ENCODE peak calls at places on chromosome 3, in seven cellular contexts. One of them, this sample, is unnamed.

GRCh38 chr3:128442070-128442469 is 24.6 kb downstream of the DNAJB8 start:
- DNase-seq in glutamatergic neuron: no peak
- DNase-seq in adipocyte: no peak
- DNase-seq in NCI-H510A treated with DMSO at 0.1 percent for 48 hours: no peak
- DNase-seq in activated T-cell treated with anti-CD3 and anti-CD28 coated beads, Interleukin-2, amount 50 U/mL, for 24 hours: no peak
- DNase-seq in nephron progenitor cell: no peak
- DNase-seq in astrocyte: no peak
- DNase-seq in this sample: no peak

GRCh38 chr3:181955566-181955965 is 243.8 kb downstream of the SOX2 start:
- DNase-seq in glutamatergic neuron: no peak
- DNase-seq in adipocyte: no peak
- DNase-seq in NCI-H510A treated with DMSO at 0.1 percent for 48 hours: no peak
- DNase-seq in activated T-cell treated with anti-CD3 and anti-CD28 coated beads, Interleukin-2, amount 50 U/mL, for 24 hours: no peak
- DNase-seq in nephron progenitor cell: no peak
- DNase-seq in astrocyte: no peak
- DNase-seq in this sample: no peak

GRCh38 chr3:128226794-128227399 is 73.6 kb downstream of the EEFSEC start:
- DNase-seq in glutamatergic neuron: peak; percentile 84
- DNase-seq in adipocyte: peak; percentile 59
- DNase-seq in NCI-H510A treated with DMSO at 0.1 percent for 48 hours: peak; percentile 2
- DNase-seq in activated T-cell treated with anti-CD3 and anti-CD28 coated beads, Interleukin-2, amount 50 U/mL, for 24 hours: peak; percentile 39
- DNase-seq in nephron progenitor cell: peak; percentile 69
- DNase-seq in astrocyte: no peak
- DNase-seq in this sample: no peak

GRCh38 chr3:126676919-126677705 is 22.2 kb upstream of the TXNRD3 start:
- DNase-seq in glutamatergic neuron: no peak
- DNase-seq in adipocyte: no peak
- DNase-seq in NCI-H510A treated with DMSO at 0.1 percent for 48 hours: no peak
- DNase-seq in activated T-cell treated with anti-CD3 and anti-CD28 coated beads, Interleukin-2, amount 50 U/mL, for 24 hours: no peak
- DNase-seq in nephron progenitor cell: no peak
- DNase-seq in astrocyte: no peak
- DNase-seq in this sample: peak; percentile 41

GRCh38 chr3:59065240-59065639 is 15.4 kb upstream of the CFAP20DC start:
- DNase-seq in glutamatergic neuron: no peak
- DNase-seq in adipocyte: no peak
- DNase-seq in NCI-H510A treated with DMSO at 0.1 percent for 48 hours: no peak
- DNase-seq in activated T-cell treated with anti-CD3 and anti-CD28 coated beads, Interleukin-2, amount 50 U/mL, for 24 hours: no peak
- DNase-seq in nephron progenitor cell: no peak
- DNase-seq in astrocyte: no peak
- DNase-seq in this sample: no peak

GRCh38 chr3:152051501-152052404 is 178.3 kb downstream of the SUCNR1 start:
- DNase-seq in glutamatergic neuron: no peak
- DNase-seq in adipocyte: peak; percentile 71
- DNase-seq in NCI-H510A treated with DMSO at 0.1 percent for 48 hours: no peak
- DNase-seq in activated T-cell treated with anti-CD3 and anti-CD28 coated beads, Interleukin-2, amount 50 U/mL, for 24 hours: no peak
- DNase-seq in nephron progenitor cell: no peak
- DNase-seq in astrocyte: peak; percentile 38
- DNase-seq in this sample: peak; percentile 95

GRCh38 chr3:101284757-101285156 is 35.6 kb downstream of the IMPG2 start:
- DNase-seq in glutamatergic neuron: no peak
- DNase-seq in adipocyte: no peak
- DNase-seq in NCI-H510A treated with DMSO at 0.1 percent for 48 hours: no peak
- DNase-seq in activated T-cell treated with anti-CD3 and anti-CD28 coated beads, Interleukin-2, amount 50 U/mL, for 24 hours: no peak
- DNase-seq in nephron progenitor cell: no peak
- DNase-seq in astrocyte: no peak
- DNase-seq in this sample: no peak

GRCh38 chr3:111737712-111738097 is 121.4 kb upstream of the PHLDB2 start:
- DNase-seq in glutamatergic neuron: no peak
- DNase-seq in adipocyte: peak; percentile 93
- DNase-seq in NCI-H510A treated with DMSO at 0.1 percent for 48 hours: no peak
- DNase-seq in activated T-cell treated with anti-CD3 and anti-CD28 coated beads, Interleukin-2, amount 50 U/mL, for 24 hours: no peak
- DNase-seq in nephron progenitor cell: no peak
- DNase-seq in astrocyte: peak; percentile 100
- DNase-seq in this sample: peak; percentile 100

GRCh38 chr3:150495563-150496168 is 50.6 kb downstream of the SERP1 start:
- DNase-seq in glutamatergic neuron: no peak
- DNase-seq in adipocyte: peak; percentile 85
- DNase-seq in NCI-H510A treated with DMSO at 0.1 percent for 48 hours: peak; percentile 43
- DNase-seq in activated T-cell treated with anti-CD3 and anti-CD28 coated beads, Interleukin-2, amount 50 U/mL, for 24 hours: no peak
- DNase-seq in nephron progenitor cell: peak; percentile 14
- DNase-seq in astrocyte: peak; percentile 23
- DNase-seq in this sample: peak; percentile 48

GRCh38 chr3:24145981-24146822 is 201.1 kb downstream of the NR1D2 start:
- DNase-seq in glutamatergic neuron: no peak
- DNase-seq in adipocyte: peak; percentile 94
- DNase-seq in NCI-H510A treated with DMSO at 0.1 percent for 48 hours: no peak
- DNase-seq in activated T-cell treated with anti-CD3 and anti-CD28 coated beads, Interleukin-2, amount 50 U/mL, for 24 hours: no peak
- DNase-seq in nephron progenitor cell: no peak
- DNase-seq in astrocyte: peak; percentile 86
- DNase-seq in this sample: peak; percentile 96

GRCh38 chr3:172848910-172849309 is 98.4 kb downstream of the ECT2 start:
- DNase-seq in glutamatergic neuron: no peak
- DNase-seq in adipocyte: no peak
- DNase-seq in NCI-H510A treated with DMSO at 0.1 percent for 48 hours: no peak
- DNase-seq in activated T-cell treated with anti-CD3 and anti-CD28 coated beads, Interleukin-2, amount 50 U/mL, for 24 hours: no peak
- DNase-seq in nephron progenitor cell: no peak
- DNase-seq in astrocyte: peak; percentile 80
- DNase-seq in this sample: peak; percentile 31

GRCh38 chr3:134373942-134374790 is at the start of gene AMOTL2:
- DNase-seq in glutamatergic neuron: peak; percentile 84
- DNase-seq in adipocyte: peak; percentile 97
- DNase-seq in NCI-H510A treated with DMSO at 0.1 percent for 48 hours: peak; percentile 51
- DNase-seq in activated T-cell treated with anti-CD3 and anti-CD28 coated beads, Interleukin-2, amount 50 U/mL, for 24 hours: peak; percentile 55
- DNase-seq in nephron progenitor cell: peak; percentile 94
- DNase-seq in astrocyte: peak; percentile 94
- DNase-seq in this sample: peak; percentile 98

GRCh38 chr3:53718462-53718861 is 127.8 kb downstream of the CHDH start:
- DNase-seq in glutamatergic neuron: no peak
- DNase-seq in adipocyte: no peak
- DNase-seq in NCI-H510A treated with DMSO at 0.1 percent for 48 hours: peak; percentile 3
- DNase-seq in activated T-cell treated with anti-CD3 and anti-CD28 coated beads, Interleukin-2, amount 50 U/mL, for 24 hours: no peak
- DNase-seq in nephron progenitor cell: no peak
- DNase-seq in astrocyte: no peak
- DNase-seq in this sample: no peak

GRCh38 chr3:12759693-12760565 is 870 bp upstream of the TMEM40 start:
- DNase-seq in glutamatergic neuron: no peak
- DNase-seq in adipocyte: no peak
- DNase-seq in NCI-H510A treated with DMSO at 0.1 percent for 48 hours: no peak
- DNase-seq in activated T-cell treated with anti-CD3 and anti-CD28 coated beads, Interleukin-2, amount 50 U/mL, for 24 hours: no peak
- DNase-seq in nephron progenitor cell: no peak
- DNase-seq in astrocyte: no peak
- DNase-seq in this sample: no peak

GRCh38 chr3:126407412-126408044 is 12.8 kb downstream of the CFAP100 start:
- DNase-seq in glutamatergic neuron: no peak
- DNase-seq in adipocyte: no peak
- DNase-seq in NCI-H510A treated with DMSO at 0.1 percent for 48 hours: no peak
- DNase-seq in activated T-cell treated with anti-CD3 and anti-CD28 coated beads, Interleukin-2, amount 50 U/mL, for 24 hours: no peak
- DNase-seq in nephron progenitor cell: no peak
- DNase-seq in astrocyte: no peak
- DNase-seq in this sample: no peak

GRCh38 chr3:5190147-5190791 is 2.8 kb downstream of the EDEM1 start:
- DNase-seq in glutamatergic neuron: no peak
- DNase-seq in adipocyte: no peak
- DNase-seq in NCI-H510A treated with DMSO at 0.1 percent for 48 hours: no peak
- DNase-seq in activated T-cell treated with anti-CD3 and anti-CD28 coated beads, Interleukin-2, amount 50 U/mL, for 24 hours: no peak
- DNase-seq in nephron progenitor cell: no peak
- DNase-seq in astrocyte: no peak
- DNase-seq in this sample: no peak

GRCh38 chr3:169668957-169669681 is 5.6 kb upstream of the MECOM start:
- DNase-seq in glutamatergic neuron: peak; percentile 86
- DNase-seq in adipocyte: peak; percentile 94
- DNase-seq in NCI-H510A treated with DMSO at 0.1 percent for 48 hours: peak; percentile 61
- DNase-seq in activated T-cell treated with anti-CD3 and anti-CD28 coated beads, Interleukin-2, amount 50 U/mL, for 24 hours: peak; percentile 67
- DNase-seq in nephron progenitor cell: peak; percentile 85
- DNase-seq in astrocyte: peak; percentile 33
- DNase-seq in this sample: peak; percentile 59

GRCh38 chr3:13793451-13793850 is 86.4 kb downstream of the WNT7A start:
- DNase-seq in glutamatergic neuron: no peak
- DNase-seq in adipocyte: no peak
- DNase-seq in NCI-H510A treated with DMSO at 0.1 percent for 48 hours: no peak
- DNase-seq in activated T-cell treated with anti-CD3 and anti-CD28 coated beads, Interleukin-2, amount 50 U/mL, for 24 hours: no peak
- DNase-seq in nephron progenitor cell: no peak
- DNase-seq in astrocyte: no peak
- DNase-seq in this sample: no peak

GRCh38 chr3:114624047-114624445 is 330.2 kb downstream of the TIGIT start:
- DNase-seq in glutamatergic neuron: no peak
- DNase-seq in adipocyte: peak; percentile 63
- DNase-seq in NCI-H510A treated with DMSO at 0.1 percent for 48 hours: no peak
- DNase-seq in activated T-cell treated with anti-CD3 and anti-CD28 coated beads, Interleukin-2, amount 50 U/mL, for 24 hours: no peak
- DNase-seq in nephron progenitor cell: no peak
- DNase-seq in astrocyte: peak; percentile 57
- DNase-seq in this sample: peak; percentile 69

GRCh38 chr3:38136272-38136806 is 588 bp downstream of the ACAA1 start:
- DNase-seq in glutamatergic neuron: peak; percentile 54
- DNase-seq in adipocyte: peak; percentile 62
- DNase-seq in NCI-H510A treated with DMSO at 0.1 percent for 48 hours: no peak
- DNase-seq in activated T-cell treated with anti-CD3 and anti-CD28 coated beads, Interleukin-2, amount 50 U/mL, for 24 hours: peak; percentile 55
- DNase-seq in nephron progenitor cell: no peak
- DNase-seq in astrocyte: no peak
- DNase-seq in this sample: peak; percentile 32

GRCh38 chr3:121295966-121296365 is 249.8 kb downstream of the POLQ start:
- DNase-seq in glutamatergic neuron: no peak
- DNase-seq in adipocyte: peak; percentile 3
- DNase-seq in NCI-H510A treated with DMSO at 0.1 percent for 48 hours: no peak
- DNase-seq in activated T-cell treated with anti-CD3 and anti-CD28 coated beads, Interleukin-2, amount 50 U/mL, for 24 hours: no peak
- DNase-seq in nephron progenitor cell: no peak
- DNase-seq in astrocyte: peak; percentile 5
- DNase-seq in this sample: peak; percentile 71

GRCh38 chr3:29609007-29609805 is 328.3 kb downstream of the RBMS3 start:
- DNase-seq in glutamatergic neuron: no peak
- DNase-seq in adipocyte: no peak
- DNase-seq in NCI-H510A treated with DMSO at 0.1 percent for 48 hours: peak; percentile 8
- DNase-seq in activated T-cell treated with anti-CD3 and anti-CD28 coated beads, Interleukin-2, amount 50 U/mL, for 24 hours: no peak
- DNase-seq in nephron progenitor cell: no peak
- DNase-seq in astrocyte: no peak
- DNase-seq in this sample: no peak

GRCh38 chr3:115325539-115325938 is 178.5 kb upstream of the ZBTB20 start:
- DNase-seq in glutamatergic neuron: no peak
- DNase-seq in adipocyte: peak; percentile 60
- DNase-seq in NCI-H510A treated with DMSO at 0.1 percent for 48 hours: no peak
- DNase-seq in activated T-cell treated with anti-CD3 and anti-CD28 coated beads, Interleukin-2, amount 50 U/mL, for 24 hours: no peak
- DNase-seq in nephron progenitor cell: peak; percentile 71
- DNase-seq in astrocyte: peak; percentile 38
- DNase-seq in this sample: peak; percentile 45

GRCh38 chr3:9178697-9179096 is 70.7 kb downstream of the SRGAP3 start:
- DNase-seq in glutamatergic neuron: no peak
- DNase-seq in adipocyte: no peak
- DNase-seq in NCI-H510A treated with DMSO at 0.1 percent for 48 hours: no peak
- DNase-seq in activated T-cell treated with anti-CD3 and anti-CD28 coated beads, Interleukin-2, amount 50 U/mL, for 24 hours: no peak
- DNase-seq in nephron progenitor cell: no peak
- DNase-seq in astrocyte: no peak
- DNase-seq in this sample: no peak

GRCh38 chr3:48407542-48408099 is 22.3 kb downstream of the PLXNB1 start:
- DNase-seq in glutamatergic neuron: peak; percentile 5
- DNase-seq in adipocyte: no peak
- DNase-seq in NCI-H510A treated with DMSO at 0.1 percent for 48 hours: no peak
- DNase-seq in activated T-cell treated with anti-CD3 and anti-CD28 coated beads, Interleukin-2, amount 50 U/mL, for 24 hours: peak; percentile 8
- DNase-seq in nephron progenitor cell: no peak
- DNase-seq in astrocyte: no peak
- DNase-seq in this sample: no peak

GRCh38 chr3:14989943-14990753 is 42.8 kb downstream of the NR2C2 start:
- DNase-seq in glutamatergic neuron: no peak
- DNase-seq in adipocyte: peak; percentile 1
- DNase-seq in NCI-H510A treated with DMSO at 0.1 percent for 48 hours: peak; percentile 22
- DNase-seq in activated T-cell treated with anti-CD3 and anti-CD28 coated beads, Interleukin-2, amount 50 U/mL, for 24 hours: no peak
- DNase-seq in nephron progenitor cell: peak; percentile 6
- DNase-seq in astrocyte: peak; percentile 6
- DNase-seq in this sample: peak; percentile 53

GRCh38 chr3:72086051-72086711 is 301.2 kb upstream of the PROK2 start:
- DNase-seq in glutamatergic neuron: no peak
- DNase-seq in adipocyte: peak; percentile 27
- DNase-seq in NCI-H510A treated with DMSO at 0.1 percent for 48 hours: peak; percentile 49
- DNase-seq in activated T-cell treated with anti-CD3 and anti-CD28 coated beads, Interleukin-2, amount 50 U/mL, for 24 hours: no peak
- DNase-seq in nephron progenitor cell: no peak
- DNase-seq in astrocyte: no peak
- DNase-seq in this sample: peak; percentile 27

GRCh38 chr3:136068708-136069107 is 103.2 kb downstream of the PPP2R3A start:
- DNase-seq in glutamatergic neuron: no peak
- DNase-seq in adipocyte: peak; percentile 36
- DNase-seq in NCI-H510A treated with DMSO at 0.1 percent for 48 hours: no peak
- DNase-seq in activated T-cell treated with anti-CD3 and anti-CD28 coated beads, Interleukin-2, amount 50 U/mL, for 24 hours: no peak
- DNase-seq in nephron progenitor cell: no peak
- DNase-seq in astrocyte: peak; percentile 71
- DNase-seq in this sample: peak; percentile 23

GRCh38 chr3:99658274-99658673 is 19.9 kb downstream of the COL8A1 start:
- DNase-seq in glutamatergic neuron: no peak
- DNase-seq in adipocyte: no peak
- DNase-seq in NCI-H510A treated with DMSO at 0.1 percent for 48 hours: no peak
- DNase-seq in activated T-cell treated with anti-CD3 and anti-CD28 coated beads, Interleukin-2, amount 50 U/mL, for 24 hours: no peak
- DNase-seq in nephron progenitor cell: no peak
- DNase-seq in astrocyte: no peak
- DNase-seq in this sample: no peak

GRCh38 chr3:79247367-79248103 is 520.3 kb downstream of the ROBO1 start:
- DNase-seq in glutamatergic neuron: no peak
- DNase-seq in adipocyte: peak; percentile 20
- DNase-seq in NCI-H510A treated with DMSO at 0.1 percent for 48 hours: no peak
- DNase-seq in activated T-cell treated with anti-CD3 and anti-CD28 coated beads, Interleukin-2, amount 50 U/mL, for 24 hours: no peak
- DNase-seq in nephron progenitor cell: no peak
- DNase-seq in astrocyte: peak; percentile 75
- DNase-seq in this sample: peak; percentile 62

GRCh38 chr3:120855665-120856437 is 52.2 kb upstream of the STXBP5L start:
- DNase-seq in glutamatergic neuron: no peak
- DNase-seq in adipocyte: peak; percentile 38
- DNase-seq in NCI-H510A treated with DMSO at 0.1 percent for 48 hours: no peak
- DNase-seq in activated T-cell treated with anti-CD3 and anti-CD28 coated beads, Interleukin-2, amount 50 U/mL, for 24 hours: no peak
- DNase-seq in nephron progenitor cell: peak; percentile 18
- DNase-seq in astrocyte: peak; percentile 94
- DNase-seq in this sample: peak; percentile 39

GRCh38 chr3:71069797-71070196 is 513.7 kb downstream of the FOXP1 start:
- DNase-seq in glutamatergic neuron: peak; percentile 63
- DNase-seq in adipocyte: peak; percentile 78
- DNase-seq in NCI-H510A treated with DMSO at 0.1 percent for 48 hours: peak; percentile 30
- DNase-seq in activated T-cell treated with anti-CD3 and anti-CD28 coated beads, Interleukin-2, amount 50 U/mL, for 24 hours: peak; percentile 74
- DNase-seq in nephron progenitor cell: peak; percentile 22
- DNase-seq in astrocyte: no peak
- DNase-seq in this sample: peak; percentile 74

GRCh38 chr3:32428092-32429068 is 36.7 kb downstream of the CMTM7 start:
- DNase-seq in glutamatergic neuron: no peak
- DNase-seq in adipocyte: no peak
- DNase-seq in NCI-H510A treated with DMSO at 0.1 percent for 48 hours: no peak
- DNase-seq in activated T-cell treated with anti-CD3 and anti-CD28 coated beads, Interleukin-2, amount 50 U/mL, for 24 hours: no peak
- DNase-seq in nephron progenitor cell: no peak
- DNase-seq in astrocyte: no peak
- DNase-seq in this sample: no peak

GRCh38 chr3:168914662-168915061 is 748.9 kb downstream of the MECOM start:
- DNase-seq in glutamatergic neuron: no peak
- DNase-seq in adipocyte: peak; percentile 11
- DNase-seq in NCI-H510A treated with DMSO at 0.1 percent for 48 hours: no peak
- DNase-seq in activated T-cell treated with anti-CD3 and anti-CD28 coated beads, Interleukin-2, amount 50 U/mL, for 24 hours: no peak
- DNase-seq in nephron progenitor cell: no peak
- DNase-seq in astrocyte: peak; percentile 69
- DNase-seq in this sample: peak; percentile 4

This sample was measured in iris pigment epithelial cell.